ENCODE peak calls at places on chromosomes 13 and 19, in six cellular contexts. One of them, this sample, is unnamed.

GRCh38 chr13:45851171-45851889 is at the start of gene SIAH3:
- DNase-seq in cardiac fibroblast: peak
- DNase-seq in fibroblast of mammary gland: peak
- DNase-seq in iris pigment epithelial cell: peak
- DNase-seq in T-cell: peak
- DNase-seq in lower leg skin: no peak
- DNase-seq in this sample: no peak

GRCh38 chr19:19460761-19461265 is 54.5 kb downstream of the TSSK6 start:
- DNase-seq in cardiac fibroblast: peak
- DNase-seq in fibroblast of mammary gland: peak
- DNase-seq in iris pigment epithelial cell: no peak
- DNase-seq in T-cell: peak
- DNase-seq in lower leg skin: peak
- DNase-seq in this sample: no peak

GRCh38 chr19:29596885-29597525 is 9.1 kb upstream of the POP4 start:
- DNase-seq in cardiac fibroblast: peak
- DNase-seq in fibroblast of mammary gland: peak
- DNase-seq in iris pigment epithelial cell: peak
- DNase-seq in T-cell: no peak
- DNase-seq in lower leg skin: no peak
- DNase-seq in this sample: peak

GRCh38 chr13:61770697-61771096 is 355.0 kb upstream of the PCDH20 start:
- DNase-seq in cardiac fibroblast: no peak
- DNase-seq in fibroblast of mammary gland: no peak
- DNase-seq in iris pigment epithelial cell: no peak
- DNase-seq in T-cell: no peak
- DNase-seq in lower leg skin: no peak
- DNase-seq in this sample: no peak

GRCh38 chr13:51797664-51798488 is 6.1 kb downstream of the DHRS12 start:
- DNase-seq in cardiac fibroblast: peak
- DNase-seq in fibroblast of mammary gland: peak
- DNase-seq in iris pigment epithelial cell: peak
- DNase-seq in T-cell: peak
- DNase-seq in lower leg skin: no peak
- DNase-seq in this sample: peak

GRCh38 chr13:107144432-107144831 is 576.5 kb upstream of the ARGLU1 start:
- DNase-seq in cardiac fibroblast: peak
- DNase-seq in fibroblast of mammary gland: peak
- DNase-seq in iris pigment epithelial cell: peak
- DNase-seq in T-cell: no peak
- DNase-seq in lower leg skin: no peak
- DNase-seq in this sample: no peak

GRCh38 chr13:113761136-113761535 is 2.1 kb downstream of the TMEM255B start:
- DNase-seq in cardiac fibroblast: no peak
- DNase-seq in fibroblast of mammary gland: no peak
- DNase-seq in iris pigment epithelial cell: no peak
- DNase-seq in T-cell: no peak
- DNase-seq in lower leg skin: peak
- DNase-seq in this sample: no peak

GRCh38 chr13:45242070-45242469 is 41.2 kb upstream of the KCTD4 start:
- DNase-seq in cardiac fibroblast: peak
- DNase-seq in fibroblast of mammary gland: peak
- DNase-seq in iris pigment epithelial cell: peak
- DNase-seq in T-cell: no peak
- DNase-seq in lower leg skin: no peak
- DNase-seq in this sample: peak

GRCh38 chr13:27125357-27126282 is 46.0 kb downstream of the USP12 start:
- DNase-seq in cardiac fibroblast: no peak
- DNase-seq in fibroblast of mammary gland: no peak
- DNase-seq in iris pigment epithelial cell: no peak
- DNase-seq in T-cell: no peak
- DNase-seq in lower leg skin: no peak
- DNase-seq in this sample: no peak

GRCh38 chr13:66803013-66803739 is 427.0 kb downstream of the PCDH9 start:
- DNase-seq in cardiac fibroblast: no peak
- DNase-seq in fibroblast of mammary gland: no peak
- DNase-seq in iris pigment epithelial cell: no peak
- DNase-seq in T-cell: no peak
- DNase-seq in lower leg skin: no peak
- DNase-seq in this sample: no peak

GRCh38 chr19:14533450-14533849 is 4.1 kb downstream of the TECR start:
- DNase-seq in cardiac fibroblast: no peak
- DNase-seq in fibroblast of mammary gland: no peak
- DNase-seq in iris pigment epithelial cell: no peak
- DNase-seq in T-cell: no peak
- DNase-seq in lower leg skin: no peak
- DNase-seq in this sample: no peak

GRCh38 chr13:86765462-86765861 is 905.7 kb upstream of the SLITRK5 start:
- DNase-seq in cardiac fibroblast: no peak
- DNase-seq in fibroblast of mammary gland: no peak
- DNase-seq in iris pigment epithelial cell: no peak
- DNase-seq in T-cell: no peak
- DNase-seq in lower leg skin: no peak
- DNase-seq in this sample: no peak

GRCh38 chr13:38954844-38955243 is 35.8 kb downstream of the STOML3 start:
- DNase-seq in cardiac fibroblast: no peak
- DNase-seq in fibroblast of mammary gland: no peak
- DNase-seq in iris pigment epithelial cell: no peak
- DNase-seq in T-cell: no peak
- DNase-seq in lower leg skin: no peak
- DNase-seq in this sample: no peak

GRCh38 chr13:104779311-104779710 is 1713.1 kb upstream of the SLC10A2 start:
- DNase-seq in cardiac fibroblast: peak
- DNase-seq in fibroblast of mammary gland: peak
- DNase-seq in iris pigment epithelial cell: peak
- DNase-seq in T-cell: no peak
- DNase-seq in lower leg skin: no peak
- DNase-seq in this sample: peak

GRCh38 chr13:30998548-30999140 is 66.2 kb downstream of the TEX26 start:
- DNase-seq in cardiac fibroblast: peak
- DNase-seq in fibroblast of mammary gland: peak
- DNase-seq in iris pigment epithelial cell: peak
- DNase-seq in T-cell: no peak
- DNase-seq in lower leg skin: no peak
- DNase-seq in this sample: peak

GRCh38 chr19:29533578-29534544 is 8.1 kb downstream of the VSTM2B start:
- DNase-seq in cardiac fibroblast: no peak
- DNase-seq in fibroblast of mammary gland: no peak
- DNase-seq in iris pigment epithelial cell: no peak
- DNase-seq in T-cell: no peak
- DNase-seq in lower leg skin: peak
- DNase-seq in this sample: no peak

GRCh38 chr13:50574731-50575130 is 268.8 kb downstream of the DLEU7 start:
- DNase-seq in cardiac fibroblast: peak
- DNase-seq in fibroblast of mammary gland: peak
- DNase-seq in iris pigment epithelial cell: peak
- DNase-seq in T-cell: no peak
- DNase-seq in lower leg skin: no peak
- DNase-seq in this sample: peak

GRCh38 chr19:56637976-56638555 is 4.9 kb upstream of the SMIM17 start:
- DNase-seq in cardiac fibroblast: peak
- DNase-seq in fibroblast of mammary gland: peak
- DNase-seq in iris pigment epithelial cell: peak
- DNase-seq in T-cell: no peak
- DNase-seq in lower leg skin: peak
- DNase-seq in this sample: peak

GRCh38 chr13:40665754-40666057 is 735 bp downstream of the FOXO1 start:
- DNase-seq in cardiac fibroblast: no peak
- DNase-seq in fibroblast of mammary gland: no peak
- DNase-seq in iris pigment epithelial cell: no peak
- DNase-seq in T-cell: peak
- DNase-seq in lower leg skin: no peak
- DNase-seq in this sample: no peak

GRCh38 chr19:6030214-6030507 is 52.2 kb upstream of the RANBP3 start:
- DNase-seq in cardiac fibroblast: peak
- DNase-seq in fibroblast of mammary gland: peak
- DNase-seq in iris pigment epithelial cell: peak
- DNase-seq in T-cell: no peak
- DNase-seq in lower leg skin: no peak
- DNase-seq in this sample: no peak

GRCh38 chr19:46674416-46675178 is 13.6 kb upstream of the DACT3 start:
- DNase-seq in cardiac fibroblast: no peak
- DNase-seq in fibroblast of mammary gland: no peak
- DNase-seq in iris pigment epithelial cell: peak
- DNase-seq in T-cell: no peak
- DNase-seq in lower leg skin: no peak
- DNase-seq in this sample: no peak

GRCh38 chr19:10093295-10094186 is 7.4 kb downstream of the SHFL start:
- DNase-seq in cardiac fibroblast: no peak
- DNase-seq in fibroblast of mammary gland: peak
- DNase-seq in iris pigment epithelial cell: no peak
- DNase-seq in T-cell: no peak
- DNase-seq in lower leg skin: no peak
- DNase-seq in this sample: no peak

GRCh38 chr19:34184880-34185491 is 12.7 kb downstream of the LSM14A start:
- DNase-seq in cardiac fibroblast: peak
- DNase-seq in fibroblast of mammary gland: peak
- DNase-seq in iris pigment epithelial cell: no peak
- DNase-seq in T-cell: no peak
- DNase-seq in lower leg skin: no peak
- DNase-seq in this sample: no peak

GRCh38 chr13:112445411-112446271 is 69.5 kb downstream of the SPACA7 start:
- DNase-seq in cardiac fibroblast: no peak
- DNase-seq in fibroblast of mammary gland: no peak
- DNase-seq in iris pigment epithelial cell: no peak
- DNase-seq in T-cell: no peak
- DNase-seq in lower leg skin: peak
- DNase-seq in this sample: no peak

GRCh38 chr19:15436826-15437110 is 13.0 kb downstream of the WIZ start:
- DNase-seq in cardiac fibroblast: no peak
- DNase-seq in fibroblast of mammary gland: no peak
- DNase-seq in iris pigment epithelial cell: no peak
- DNase-seq in T-cell: no peak
- DNase-seq in lower leg skin: no peak
- DNase-seq in this sample: no peak